ENCODE peak calls at places on chromosomes 6 and 20, in five cellular contexts. K, J, N, O and C are unnamed samples.

GRCh38 chr6:7155871-7156579 is 48.3 kb downstream of the RREB1 start:
- DNase-seq in K (no peak), J (no peak), N (peak; percentile 40), O (no peak), C (no peak)

GRCh38 chr20:61931476-61932198 is 134.0 kb downstream of the TAF4 start:
- DNase-seq in K (no peak), J (no peak), N (no peak), O (no peak), C (no peak)

GRCh38 chr6:26269406-26270120 is 95.4 kb upstream of the BTN3A2 start:
- DNase-seq in K (no peak), J (no peak), N (no peak), O (no peak), C (no peak)

GRCh38 chr6:2909718-2910117 is 6.6 kb upstream of the SERPINB9 start:
- DNase-seq in K (no peak), J (no peak), N (peak; percentile 8), O (peak; percentile 7), C (no peak)

GRCh38 chr6:32047084-32047478 is 8.9 kb downstream of the CYP21A2 start:
- DNase-seq in K (no peak), J (no peak), N (peak; percentile 75), O (no peak), C (no peak)

GRCh38 chr20:10314198-10314597 is 95.6 kb downstream of the SNAP25 start:
- DNase-seq in K (no peak), J (no peak), N (peak; percentile 42), O (no peak), C (no peak)

GRCh38 chr6:46014511-46015118 is 1.0 kb downstream of the CLIC5 start:
- DNase-seq in K (no peak), J (no peak), N (no peak), O (no peak), C (no peak)

GRCh38 chr20:51021067-51022025 is 1.6 kb downstream of the KCNG1 start:
- DNase-seq in K (no peak), J (no peak), N (no peak), O (no peak), C (no peak)

GRCh38 chr20:51399138-51399890 is 143.2 kb downstream of the NFATC2 start:
- DNase-seq in K (no peak), J (no peak), N (no peak), O (no peak), C (no peak)

GRCh38 chr20:10686356-10687169 is 12.8 kb upstream of the JAG1 start:
- DNase-seq in K (no peak), J (no peak), N (no peak), O (no peak), C (no peak)

GRCh38 chr20:21511850-21512633 is 1.8 kb downstream of the NKX2-2 start:
- DNase-seq in K (no peak), J (no peak), N (no peak), O (no peak), C (no peak)
- H3K4me1 ChIP-seq in K (no peaks in the 10 kb centered on the region), J (peaks cover 36% of the 10 kb centered on the region), N (peaks cover 3% of the 10 kb centered on the region), O (peaks cover 15% of the 10 kb centered on the region), C (peaks cover 57% of the 10 kb centered on the region)

GRCh38 chr6:107730106-107730505 is 94.0 kb downstream of the SCML4 start:
- DNase-seq in K (no peak), J (no peak), N (no peak), O (no peak), C (peak; percentile 64)
- H3K4me1 ChIP-seq in K (no peaks in the 10 kb centered on the region), J (no peaks in the 10 kb centered on the region), N (no peaks in the 10 kb centered on the region), O (no peaks in the 10 kb centered on the region), C (peaks cover 74% of the 10 kb centered on the region)

GRCh38 chr6:30886897-30887255 is 2.6 kb downstream of the DDR1 start:
- DNase-seq in K (no peak), J (no peak), N (no peak), O (no peak), C (no peak)

GRCh38 chr6:30889921-30890645 is 5.8 kb downstream of the DDR1 start:
- DNase-seq in K (peak; percentile 34), J (no peak), N (no peak), O (peak; percentile 68), C (no peak)

GRCh38 chr6:30887901-30888300 is 3.6 kb downstream of the DDR1 start:
- DNase-seq in K (no peak), J (no peak), N (peak; percentile 67), O (no peak), C (no peak)

GRCh38 chr6:30889138-30889885 is 5.0 kb downstream of the DDR1 start:
- DNase-seq in K (no peak), J (no peak), N (no peak), O (no peak), C (no peak)

DNA sequence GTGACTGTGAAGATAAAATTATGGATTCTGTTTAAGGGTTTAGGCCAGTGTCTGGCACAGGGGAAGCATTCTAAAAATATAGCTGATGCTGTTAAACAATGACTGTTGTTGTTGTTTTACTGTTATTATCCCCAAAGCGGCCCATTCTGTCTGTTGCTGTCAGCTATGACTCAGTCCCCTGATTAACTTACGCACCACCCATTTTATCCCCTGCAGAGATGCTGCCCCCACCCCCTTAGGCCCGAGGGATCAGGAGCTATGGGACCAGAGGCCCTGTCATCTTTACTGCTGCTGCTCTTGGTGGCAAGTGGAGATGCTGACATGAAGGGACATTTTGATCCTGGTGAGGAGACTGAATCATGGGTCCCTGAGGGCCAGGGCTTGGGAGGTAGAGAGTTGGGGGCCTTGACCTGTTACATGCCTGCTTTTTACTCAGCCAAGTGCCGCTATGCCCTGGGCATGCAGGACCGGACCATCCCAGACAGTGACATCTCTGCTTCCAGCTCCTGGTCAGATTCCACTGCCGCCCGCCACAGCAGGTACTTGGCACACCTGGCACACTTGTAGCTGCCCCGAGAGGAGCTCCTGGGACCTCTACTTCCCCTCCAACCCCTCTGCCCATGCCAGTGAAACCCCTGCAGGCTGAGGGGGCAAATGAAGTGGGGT is 4.3 kb downstream of the DDR1 start:
- DNase-seq in K (no peak), J (no peak), N (peak; percentile 88), O (no peak), C (no peak)
- H3K4me1 ChIP-seq in K (peaks cover 32% of the 10 kb centered on the region), J (peaks cover 27% of the 10 kb centered on the region), N (peaks cover 35% of the 10 kb centered on the region), O (peaks cover 3% of the 10 kb centered on the region), C (peaks cover 23% of the 10 kb centered on the region)

GRCh38 chr20:64038579-64039292 is 2.8 kb downstream of the C20orf204 start:
- DNase-seq in K (peak; percentile 90), J (peak; percentile 91), N (peak; percentile 76), O (peak; percentile 53), C (peak; percentile 79)
- H3K4me1 ChIP-seq in K (peaks cover 36% of the 10 kb centered on the region), J (peaks cover 13% of the 10 kb centered on the region), N (no peaks in the 10 kb centered on the region), O (no peaks in the 10 kb centered on the region), C (peaks cover 75% of the 10 kb centered on the region)